ENCODE peak calls at places on chromosomes 5 and 9, in six cellular contexts. D is activated CD4-positive, CD25-positive, alpha-beta regulatory T cell treated with anti-CD3 and anti-CD28 coated beads, Interleukin-2, amount 50 U/mL, for 72 hours; I is stimulated activated naive B cell treated with anti-CD40 and anti-IgM and Interleukin-4, amounts not matched to agents 10 μg/mL and 1 μg/mL and 100 μg/mL, for 72 hours; L is foreskin keratinocyte; P is NCI-H1092; A is activated T-cell treated with anti-CD3 and anti-CD28 coated beads, Interleukin-2, amount 50 U/mL, for 72 hours. N is an unnamed sample.

GRCh38 chr5:820245-820644 is 30.5 kb downstream of the ZDHHC11 start:
- DNase-seq in D (no peak), I (no peak), A (no peak), P (no peak), L (no peak), N (no peak)

GRCh38 chr9:73011956-73012355 is 59.1 kb upstream of the ALDH1A1 start:
- DNase-seq in I (no peak), D (no peak), A (no peak), L (no peak), P (no peak), N (no peak)

GRCh38 chr5:128350705-128351104 is 187.3 kb downstream of the FBN2 start:
- DNase-seq in L (no peak), I (no peak), A (no peak), D (no peak), P (no peak), N (no peak)

GRCh38 chr9:122138560-122139268 is 20.9 kb downstream of the NDUFA8 start:
- DNase-seq in D (no peak), L (peak; percentile 82), A (no peak), I (no peak), P (no peak), N (no peak)

GRCh38 chr5:180590543-180591248 is 603 bp downstream of the SCGB3A1 start:
- DNase-seq in A (no peak), P (no peak), I (no peak), L (no peak), D (no peak), N (no peak)

GRCh38 chr5:112742424-112742823 is 4.7 kb downstream of the APC start:
- DNase-seq in A (no peak), D (no peak), I (no peak), P (no peak), L (no peak), N (no peak)

GRCh38 chr9:76526026-76526425 is 67.0 kb downstream of the GCNT1 start:
- DNase-seq in D (no peak), L (no peak), A (no peak), P (no peak), I (no peak), N (no peak)

GRCh38 chr5:7754997-7755596 is 95.8 kb downstream of the CFAP90 start:
- DNase-seq in L (peak; percentile 17), D (peak; percentile 43), P (peak; percentile 57), I (peak; percentile 6), A (peak; percentile 65), N (no peak)

GRCh38 chr9:91395553-91396470 is 27.8 kb downstream of the NFIL3 start:
- DNase-seq in I (no peak), L (peak; percentile 95), A (peak; percentile 41), D (no peak), P (no peak), N (no peak)